ENCODE peak calls at places on chromosomes 13 and 19, in seven cellular contexts. M is AG09319, T is suprapubic skin, Z is fibroblast of the aortic adventitia, I is activated B cell treated with CpG ODN at 0.5 μM for 24 hours, A is esophagus squamous epithelium, V is thyroid gland. S is an unnamed sample.

GRCh38 chr13:22041741-22042140 is 370.9 kb downstream of the FGF9 start:
- DNase-seq in M (no peak), V (no peak), A (no peak), T (no peak), I (no peak), Z (no peak), S (no peak)

GRCh38 chr13:40074338-40074737 is 418.9 kb downstream of the COG6 start:
- DNase-seq in T (no peak), I (no peak), V (no peak), A (no peak), M (no peak), Z (peak), S (no peak)

GRCh38 chr13:112368883-112369282 is 7.3 kb upstream of the SPACA7 start:
- DNase-seq in V (no peak), A (no peak), I (no peak), M (no peak), T (no peak), Z (no peak), S (no peak)

GRCh38 chr19:39166571-39167391 is 30.0 kb upstream of the NCCRP1 start:
- DNase-seq in V (peak), Z (no peak), T (peak), A (no peak), I (no peak), M (no peak), S (no peak)

GRCh38 chr13:26362261-26362660 is 108.3 kb downstream of the CDK8 start:
- DNase-seq in A (no peak), V (no peak), Z (no peak), T (no peak), I (no peak), M (no peak), S (no peak)

GRCh38 chr13:51999525-51999924 is 11.7 kb downstream of the ATP7B start:
- DNase-seq in I (no peak), T (no peak), Z (peak), V (peak), M (no peak), A (no peak), S (no peak)

GRCh38 chr13:80010846-80011245 is 330.1 kb downstream of the SPRY2 start:
- DNase-seq in V (no peak), A (no peak), Z (no peak), M (no peak), I (no peak), T (no peak), S (no peak)

GRCh38 chr13:107867701-107868661 is 347.4 kb downstream of the LIG4 start:
- DNase-seq in M (no peak), I (no peak), Z (peak), V (no peak), T (no peak), A (no peak), S (peak)

GRCh38 chr13:76812971-76813691 is 73.1 kb downstream of the KCTD12 start:
- DNase-seq in A (no peak), V (peak), I (no peak), Z (peak), T (peak), M (no peak), S (no peak)

GRCh38 chr13:30607908-30608307 is 9.8 kb upstream of the USPL1 start:
- DNase-seq in I (peak), V (no peak), Z (no peak), A (no peak), T (no peak), M (no peak), S (no peak)

GRCh38 chr13:76383671-76384461 is 502.3 kb downstream of the KCTD12 start:
- DNase-seq in T (no peak), I (no peak), V (no peak), Z (peak), M (peak), A (no peak), S (no peak)

GRCh38 chr13:50085063-50085462 is 69.8 kb downstream of the KCNRG start:
- DNase-seq in M (no peak), V (no peak), Z (peak), I (no peak), A (no peak), T (no peak), S (no peak)

GRCh38 chr19:11087870-11088507 is 1.3 kb upstream of the LDLR start:
- DNase-seq in T (no peak), A (no peak), V (no peak), I (no peak), M (no peak), Z (no peak), S (no peak)

GRCh38 chr13:102141625-102142472 is 260.0 kb downstream of the FGF14 start:
- DNase-seq in Z (peak), V (no peak), I (no peak), M (no peak), A (no peak), T (no peak), S (no peak)

GRCh38 chr13:38090913-38091312 is 221.3 kb upstream of the TRPC4 start:
- DNase-seq in T (no peak), M (no peak), A (no peak), V (no peak), I (no peak), Z (no peak), S (no peak)

GRCh38 chr13:44796597-44797517 is 192.4 kb downstream of the NUFIP1 start:
- DNase-seq in Z (no peak), M (no peak), T (no peak), A (no peak), I (no peak), V (no peak), S (no peak)

GRCh38 chr19:34351382-34351802 is 13.6 kb upstream of the GPI start:
- DNase-seq in Z (no peak), V (no peak), M (no peak), A (no peak), I (no peak), T (no peak), S (no peak)

GRCh38 chr13:67137044-67137735 is 92.9 kb downstream of the PCDH9 start:
- DNase-seq in I (no peak), T (no peak), M (no peak), Z (peak), V (no peak), A (no peak), S (no peak)

GRCh38 chr13:28582225-28582891 is 76.6 kb upstream of the POMP start:
- DNase-seq in I (no peak), T (no peak), Z (no peak), V (no peak), M (no peak), A (no peak), S (no peak)

GRCh38 chr13:50677687-50678463 is 165.6 kb downstream of the DLEU7 start:
- DNase-seq in Z (peak), M (no peak), A (no peak), V (no peak), I (no peak), T (no peak), S (no peak)

GRCh38 chr19:47438793-47439220 is 19.5 kb upstream of the MEIS3 start:
- DNase-seq in A (no peak), I (no peak), V (no peak), M (no peak), Z (no peak), T (no peak), S (no peak)

GRCh38 chr13:99198630-99199029 is 2.0 kb upstream of the UBAC2 start:
- DNase-seq in I (no peak), A (no peak), Z (no peak), V (no peak), T (no peak), M (no peak), S (no peak)

GRCh38 chr19:39997595-39998216 is 846 bp downstream of the ZNF546 start:
- DNase-seq in Z (peak), A (no peak), T (no peak), V (no peak), I (no peak), M (no peak), S (no peak)

GRCh38 chr13:51826606-51827005 is 18.4 kb downstream of the TMEM272 start:
- DNase-seq in M (no peak), V (no peak), A (no peak), I (no peak), T (no peak), Z (no peak), S (no peak)

GRCh38 chr13:108508263-108508662 is 121.1 kb upstream of the MYO16 start:
- DNase-seq in Z (peak), I (no peak), V (no peak), M (no peak), A (no peak), T (no peak), S (no peak)

GRCh38 chr13:45162821-45163220 is 38.0 kb downstream of the KCTD4 start:
- DNase-seq in I (no peak), A (no peak), V (no peak), Z (peak), M (peak), T (no peak), S (no peak)

GRCh38 chr13:30017880-30018279 is 167.5 kb upstream of the UBL3 start:
- DNase-seq in T (no peak), I (no peak), V (no peak), Z (no peak), A (no peak), M (no peak), S (no peak)

GRCh38 chr19:37980419-37980975 is 73.5 kb downstream of the SIPA1L3 start:
- DNase-seq in V (peak), T (peak), M (no peak), I (no peak), A (no peak), Z (no peak), S (no peak)

GRCh38 chr19:30070970-30071632 is 129.1 kb downstream of the URI1 start:
- DNase-seq in V (no peak), A (no peak), M (no peak), I (no peak), Z (no peak), T (peak), S (no peak)

GRCh38 chr13:35891486-35891885 is 239.7 kb downstream of the DCLK1 start:
- DNase-seq in T (no peak), Z (no peak), A (no peak), I (no peak), M (no peak), V (no peak), S (no peak)

GRCh38 chr13:78241278-78241919 is 322.8 kb upstream of the EDNRB start:
- DNase-seq in V (peak), A (no peak), M (no peak), I (no peak), T (no peak), Z (peak), S (no peak)

GRCh38 chr19:43664008-43664407 is 6.0 kb downstream of the PLAUR start:
- DNase-seq in A (no peak), I (no peak), Z (no peak), V (no peak), T (no peak), M (no peak), S (no peak)
- TF ChIP-seq CTCF in A (no peak), I (no peak), Z (no peak), V (no peak), T (no peak), M (no peak), S (no peak)

DNA sequence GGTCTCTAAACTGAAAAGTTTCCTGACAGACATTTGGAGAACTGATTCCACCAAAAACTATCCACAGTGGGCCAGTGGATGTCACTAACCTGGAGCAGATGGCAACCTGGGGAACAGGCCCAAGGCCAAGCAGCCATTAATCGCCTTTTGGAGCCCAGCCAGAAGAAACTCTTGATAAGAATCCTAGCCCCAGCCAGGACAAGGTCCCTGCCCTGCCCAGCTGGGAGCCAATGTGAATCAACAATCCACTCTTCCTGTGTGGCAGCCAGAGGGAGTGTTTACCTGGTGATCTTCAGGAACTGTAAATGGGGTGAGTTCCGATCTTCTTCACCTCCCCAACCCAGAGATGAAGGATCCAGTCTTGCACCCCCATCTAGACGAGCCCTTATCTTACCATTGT is 14.5 kb upstream of the IGSF23 start:
- DNase-seq in T (no peak), Z (no peak), M (no peak), I (no peak), A (no peak), V (no peak), S (no peak)
- TF ChIP-seq CTCF in T (no peak), Z (no peak), M (no peak), I (no peak), A (no peak), V (no peak), S (no peak)

DNA sequence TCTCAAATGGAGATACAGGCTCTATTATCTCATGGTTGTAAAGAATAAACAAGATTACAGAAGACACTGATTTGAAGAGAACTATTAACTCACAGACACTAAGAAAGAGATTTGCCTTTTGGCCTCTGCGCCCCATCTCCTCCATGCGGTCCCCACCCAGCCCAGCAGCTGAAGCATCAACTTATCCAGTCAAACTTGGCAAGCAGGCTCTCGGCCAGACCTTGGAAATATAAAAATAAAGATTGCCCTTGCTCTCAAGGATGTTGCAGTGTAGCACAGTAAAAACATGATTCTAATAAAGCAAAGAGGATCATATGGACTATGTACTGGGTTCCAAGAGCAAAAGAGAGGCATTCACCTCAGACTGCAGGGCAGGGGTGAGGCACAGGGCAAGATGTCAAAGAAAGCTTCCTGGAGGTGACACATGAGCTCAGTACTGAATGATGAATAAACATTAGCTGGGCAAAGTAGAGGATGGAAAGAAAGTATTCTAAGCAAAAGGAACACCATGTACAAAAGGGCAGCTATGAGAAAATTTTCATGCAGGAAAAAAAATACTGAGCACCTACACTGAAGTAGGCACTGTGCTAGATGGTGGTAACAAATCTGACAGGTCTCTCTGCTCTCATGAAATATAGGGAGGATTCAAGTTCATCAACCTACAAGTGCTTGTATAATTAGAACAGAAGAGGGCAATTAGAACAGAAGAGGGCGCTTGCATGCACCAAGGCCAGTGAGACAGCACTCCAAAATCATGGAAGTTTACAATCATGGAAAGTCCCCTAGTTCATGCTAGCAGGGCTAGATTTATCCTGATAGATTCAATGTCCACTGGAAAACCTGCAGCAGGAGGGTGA is 85.0 kb downstream of the SACS start:
- DNase-seq in V (no peak), I (no peak), Z (peak), T (no peak), M (no peak), A (no peak), S (no peak)
- TF ChIP-seq CTCF in V (no peak), I (no peak), Z (no peak), T (no peak), M (peak), A (no peak), S (no peak)

GRCh38 chr13:113489549-113490495 is 689 bp downstream of the DCUN1D2 start:
- DNase-seq in M (no peak), V (peak), T (peak), A (no peak), I (no peak), Z (peak), S (no peak)
- TF ChIP-seq CTCF in M (no peak), V (no peak), T (no peak), A (no peak), I (no peak), Z (no peak), S (no peak)